ENCODE peak calls at places on chromosomes 11 and 22, in four cellular contexts. D is K562, W is IMR-90, A is GM12878. U is an unnamed sample.

GRCh38 chr11:44618561-44619425 is 53.3 kb downstream of the CD82 start:
- DNase-seq in D (no peak), W (no peak), A (no peak), U (no peak)

GRCh38 chr11:94028436-94028835 is 7.3 kb downstream of the HEPHL1 start:
- DNase-seq in D (no peak), W (peak; percentile 81), A (no peak), U (peak; percentile 13)

GRCh38 chr22:32994921-32995320 is 63.3 kb downstream of the SYN3 start:
- DNase-seq in W (no peak), A (no peak), D (no peak), U (no peak)

GRCh38 chr11:112219476-112220232 is 6.6 kb upstream of the PTS start:
- DNase-seq in A (peak; percentile 56), D (peak; percentile 66), W (peak; percentile 81), U (peak; percentile 72)

GRCh38 chr11:34936945-34937344 is 20.5 kb downstream of the PDHX start:
- DNase-seq in A (no peak), W (no peak), D (no peak), U (no peak)

GRCh38 chr11:28842716-28843115 is 734.5 kb downstream of the METTL15 start:
- DNase-seq in D (no peak), W (peak; percentile 15), A (no peak), U (no peak)

GRCh38 chr11:27456140-27456801 is 16.3 kb downstream of the LGR4 start:
- DNase-seq in A (no peak), D (no peak), W (peak; percentile 50), U (peak; percentile 73)

GRCh38 chr11:64650923-64651523 is 60.0 kb downstream of the SLC22A12 start:
- DNase-seq in A (no peak), D (peak; percentile 63), W (peak; percentile 19), U (peak; percentile 50)

GRCh38 chr11:4065601-4066377 is 28.8 kb upstream of the RRM1 start:
- DNase-seq in D (no peak), A (no peak), W (no peak), U (no peak)

GRCh38 chr11:84498016-84498415 is 1129.1 kb downstream of the DLG2 start:
- DNase-seq in D (no peak), W (no peak), A (no peak), U (no peak)

GRCh38 chr11:57873196-57873911 is 111.8 kb downstream of the CTNND1 start:
- DNase-seq in A (no peak), D (no peak), W (peak; percentile 18), U (no peak)

GRCh38 chr22:30523646-30524489 is 18.4 kb upstream of the SEC14L4 start:
- DNase-seq in W (no peak), A (no peak), D (no peak), U (no peak)

GRCh38 chr11:122796128-122796717 is 42.1 kb upstream of the CRTAM start:
- DNase-seq in W (peak; percentile 36), D (peak; percentile 39), A (no peak), U (peak; percentile 19)

GRCh38 chr11:63212742-63213141 is 30.7 kb downstream of the SLC22A25 start:
- DNase-seq in A (no peak), W (no peak), D (peak; percentile 41), U (peak; percentile 26)

GRCh38 chr11:4066960-4067359 is 27.6 kb upstream of the RRM1 start:
- DNase-seq in A (no peak), D (no peak), W (no peak), U (no peak)

GRCh38 chr22:32528984-32529982 is 54.7 kb downstream of the FBXO7 start:
- DNase-seq in D (peak; percentile 76), W (peak; percentile 86), A (peak; percentile 9), U (peak; percentile 74)

DNA sequence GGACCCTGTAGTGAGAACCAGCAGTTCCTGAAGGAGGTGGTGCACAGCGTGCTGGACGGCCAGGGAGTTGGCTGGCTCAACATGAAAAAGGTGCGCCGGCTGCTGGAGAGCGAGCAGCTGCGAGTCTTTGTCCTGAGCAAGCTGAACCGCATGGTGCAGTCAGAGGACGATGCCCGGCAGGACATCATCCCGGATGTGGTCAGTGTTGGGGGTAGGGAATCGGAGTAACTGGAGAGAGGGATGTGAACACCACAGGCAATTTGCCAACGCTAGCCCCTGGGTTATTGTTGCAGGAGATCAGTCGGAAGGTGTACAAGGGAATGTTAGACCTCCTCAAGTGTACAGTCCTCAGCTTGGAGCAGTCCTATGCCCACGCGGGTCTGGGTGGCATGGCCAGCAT is 19.9 kb downstream of the MADD start:
- DNase-seq in A (no peak), W (no peak), D (no peak), U (no peak)
- TF ChIP-seq RAD21 in A (no peak), W (no peak), D (no peak), U (no peak)

DNA sequence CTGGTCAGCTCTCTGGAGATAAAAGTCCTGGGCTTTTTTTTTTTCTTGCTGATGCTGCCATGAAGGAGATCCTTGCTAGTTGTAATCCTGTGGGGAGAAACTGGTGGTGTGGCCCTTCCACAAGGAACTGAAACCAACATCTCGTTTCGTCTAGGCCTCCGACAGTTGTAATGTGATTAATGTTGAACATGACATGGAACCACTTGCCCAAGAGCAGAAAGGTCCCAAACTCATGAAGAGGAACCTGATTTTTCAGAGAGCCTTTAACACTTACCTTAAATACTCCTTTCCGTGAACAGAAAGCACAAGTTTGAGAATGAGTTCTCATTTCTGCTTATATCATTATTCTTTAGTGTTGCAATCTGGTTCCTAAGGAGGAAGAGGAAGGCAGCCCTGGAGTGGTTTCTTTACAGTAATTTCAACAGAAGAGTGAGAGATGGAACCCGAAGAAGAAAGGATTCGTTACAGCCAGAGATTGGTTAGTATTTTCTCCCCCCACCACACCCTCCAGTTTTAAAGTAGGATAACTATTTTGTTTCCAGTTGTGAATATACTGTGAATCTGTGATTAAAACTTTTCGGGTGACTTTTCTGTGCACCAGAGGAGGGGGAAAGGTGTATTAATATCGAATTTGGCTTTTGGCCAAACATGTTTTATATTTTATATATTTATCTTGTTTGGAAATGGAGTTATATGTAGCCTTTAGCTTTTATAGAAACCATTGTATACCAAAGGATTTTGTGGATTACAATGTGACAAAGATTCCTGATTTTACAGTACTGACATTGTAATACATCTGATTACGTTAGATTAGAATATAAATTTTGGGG is 2.0 kb downstream of the KDM2A start:
- DNase-seq in W (peak; percentile 45), A (peak; percentile 77), D (no peak), U (no peak)
- TF ChIP-seq ELK1 in W (no peak), A (no peak), D (no peak), U (no peak)

GRCh38 chr22:48481748-48482147 is 1345.9 kb downstream of the BRD1 start:
- DNase-seq in A (no peak), D (no peak), W (no peak), U (no peak)
- TF ChIP-seq RAD21 in A (no peak), D (no peak), W (no peak), U (no peak)

GRCh38 chr11:8356731-8357504 is 93.2 kb upstream of the LMO1 start:
- DNase-seq in W (no peak), A (no peak), D (no peak), U (no peak)
- TF ChIP-seq ELK1 in W (no peak), A (no peak), D (no peak), U (no peak)

GRCh38 chr11:118410055-118410745 is 8.8 kb downstream of the ATP5MG start:
- DNase-seq in W (no peak), A (peak; percentile 20), D (no peak), U (no peak)
- TF ChIP-seq RAD21 in W (no peak), A (no peak), D (no peak), U (no peak)

DNA sequence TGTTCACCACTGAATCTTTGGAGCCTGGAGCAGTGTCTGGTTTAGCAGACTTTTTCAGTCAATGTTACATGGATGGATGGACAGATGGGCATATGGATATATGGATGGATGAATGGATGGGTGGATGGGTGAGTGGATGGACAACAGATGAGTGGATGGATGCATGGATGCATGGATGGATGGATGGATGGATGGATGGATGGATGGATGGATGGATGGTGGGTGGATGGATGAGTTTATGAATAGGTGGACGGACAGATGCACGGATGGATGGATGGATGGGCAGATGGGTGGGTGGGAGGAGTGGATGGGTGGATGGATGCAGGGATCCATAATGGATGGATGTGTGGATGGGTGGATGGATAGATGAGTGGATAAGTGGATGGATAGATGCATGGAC is 19.0 kb downstream of the PSMD13 start:
- DNase-seq in D (no peak), W (no peak), A (no peak), U (no peak)
- TF ChIP-seq ELK1 in D (no peak), W (no peak), A (no peak), U (no peak)

DNA sequence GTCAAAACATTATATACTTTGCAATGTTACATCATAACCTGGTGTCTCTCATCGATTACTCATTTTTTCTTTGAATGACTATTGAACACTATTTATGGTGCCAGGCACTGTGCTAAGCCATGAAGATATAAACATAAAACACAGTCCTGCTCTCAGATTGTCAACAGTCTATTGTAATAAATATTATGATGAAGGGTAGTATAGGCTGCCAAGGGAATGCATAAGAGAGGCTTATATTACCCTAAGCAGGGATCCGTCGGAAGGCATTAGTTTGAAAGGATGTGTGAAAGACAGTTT is 7.2 kb upstream of the CCDC90B start:
- DNase-seq in D (no peak), A (no peak), W (no peak), U (no peak)
- TF ChIP-seq RAD21 in D (no peak), A (no peak), W (no peak), U (no peak)

DNA sequence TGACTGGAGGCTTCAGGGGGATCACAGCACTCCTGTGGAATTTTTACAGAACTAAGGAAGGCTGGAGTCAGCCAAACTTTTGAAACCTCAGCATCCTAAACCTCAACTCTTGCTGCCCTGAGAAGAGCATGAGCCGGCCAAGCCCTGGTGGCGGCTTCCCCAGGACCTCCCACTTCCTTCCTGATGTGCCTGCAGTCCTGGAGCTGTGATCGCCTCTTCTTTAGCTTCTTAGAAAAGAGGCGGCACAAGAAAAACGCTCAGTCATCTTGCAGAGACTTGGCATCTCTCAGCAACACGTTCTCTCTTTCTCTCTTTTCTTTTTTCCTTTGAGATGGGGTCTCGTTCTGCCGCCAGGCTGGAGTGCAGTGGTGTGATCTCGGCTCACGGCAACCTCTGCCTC is 40.4 kb upstream of the AMPD3 start:
- DNase-seq in W (peak; percentile 21), A (no peak), D (peak; percentile 45), U (no peak)
- TF ChIP-seq ELK1 in W (no peak), A (no peak), D (no peak), U (no peak)

GRCh38 chr11:830295-831131 is 2.2 kb upstream of the CD151 start:
- DNase-seq in A (no peak), D (no peak), W (no peak), U (no peak)
- TF ChIP-seq RAD21 in A (no peak), D (no peak), W (no peak), U (no peak)

U was measured in A549.